ENCODE peak calls at places on chromosomes 3 and 15, in eight cellular contexts. L, C, F, S, Y, X, H and J are unnamed samples.

GRCh38 chr3:117282506-117282905 is 572.9 kb downstream of the TUSC7 start:
- DNase-seq in F (no peak), S (no peak), X (no peak), Y (no peak), L (no peak), H (no peak), C (no peak), J (no peak)

GRCh38 chr3:152127058-152127457 is 141.7 kb upstream of the MBNL1 start:
- DNase-seq in C (no peak), L (no peak), H (peak; percentile 15), X (no peak), F (no peak), Y (no peak), S (no peak), J (no peak)

GRCh38 chr3:177199206-177199765 is 2.0 kb upstream of the TBL1XR1 start:
- DNase-seq in F (no peak), L (no peak), C (no peak), H (no peak), X (no peak), Y (no peak), S (no peak), J (no peak)

GRCh38 chr15:78070049-78070698 is 7.3 kb downstream of the TBC1D2B start:
- DNase-seq in S (peak; percentile 73), F (no peak), C (no peak), Y (no peak), L (no peak), H (peak; percentile 90), X (no peak), J (no peak)

GRCh38 chr3:41836360-41837134 is 125.4 kb downstream of the ULK4 start:
- DNase-seq in X (no peak), S (no peak), C (no peak), H (no peak), L (no peak), Y (no peak), F (no peak), J (no peak)

GRCh38 chr15:34336947-34337556 is 529 bp downstream of the SLC12A6 start:
- DNase-seq in S (peak; percentile 61), C (no peak), L (no peak), X (peak; percentile 22), H (peak; percentile 47), F (no peak), Y (no peak), J (no peak)

GRCh38 chr15:69590932-69591524 is 138.4 kb downstream of the RPLP1 start:
- DNase-seq in L (no peak), F (no peak), H (no peak), S (no peak), Y (no peak), C (no peak), X (no peak), J (no peak)

GRCh38 chr15:25863067-25863967 is at the start of gene ATP10A:
- DNase-seq in L (no peak), S (peak; percentile 77), F (no peak), H (no peak), X (no peak), Y (peak; percentile 48), C (no peak), J (no peak)

GRCh38 chr3:114902691-114903101 is 244.4 kb downstream of the ZBTB20 start:
- DNase-seq in F (no peak), S (no peak), X (no peak), H (no peak), L (no peak), C (no peak), Y (no peak), J (no peak)

GRCh38 chr15:54594115-54594514 is 602.6 kb downstream of the RSL24D1 start:
- DNase-seq in Y (no peak), S (no peak), F (no peak), C (no peak), L (no peak), X (no peak), H (no peak), J (no peak)

GRCh38 chr3:195458188-195458800 is 15.5 kb upstream of the ACAP2 start:
- DNase-seq in C (no peak), H (peak; percentile 42), F (no peak), L (no peak), Y (no peak), S (no peak), X (peak; percentile 19), J (no peak)

GRCh38 chr3:132867956-132868355 is 145.7 kb upstream of the NPHP3 start:
- DNase-seq in Y (no peak), F (peak; percentile 27), L (no peak), C (no peak), X (no peak), S (no peak), H (peak; percentile 4), J (no peak)

GRCh38 chr3:16174976-16175901 is 759 bp downstream of the GALNT15 start:
- DNase-seq in C (no peak), X (no peak), Y (peak; percentile 39), S (no peak), L (no peak), H (no peak), F (no peak), J (no peak)

GRCh38 chr3:183551930-183552329 is 3.6 kb downstream of the KLHL6 start:
- DNase-seq in C (no peak), L (no peak), H (no peak), F (no peak), Y (no peak), X (no peak), S (peak; percentile 76), J (no peak)

GRCh38 chr3:188092648-188093047 is 61.3 kb upstream of the LPP start:
- DNase-seq in S (no peak), L (no peak), F (no peak), X (peak; percentile 13), H (no peak), Y (no peak), C (no peak), J (no peak)

GRCh38 chr3:157132936-157133335 is 27.0 kb downstream of the CCNL1 start:
- DNase-seq in C (no peak), L (no peak), X (no peak), H (no peak), S (no peak), F (no peak), Y (no peak), J (no peak)

GRCh38 chr3:134485075-134485536 is 679 bp downstream of the ANAPC13 start:
- DNase-seq in L (peak; percentile 21), Y (no peak), X (peak; percentile 42), S (no peak), F (no peak), C (peak; percentile 27), H (no peak), J (no peak)